ENCODE peak calls at places on chromosomes 12 and 14, in six cellular contexts. J is mesenchymal stem cell, K is IMR-90, S is neuronal stem cell, P is H9, X is H1. H is an unnamed sample.

GRCh38 chr14:84225243-84225642 is 1304.7 kb upstream of the FLRT2 start:
- DNase-seq in J (no peak), P (no peak), S (no peak), K (no peak), X (no peak), H (no peak)

GRCh38 chr12:32166510-32166909 is 59.9 kb downstream of the BICD1 start:
- DNase-seq in P (no peak), J (no peak), S (no peak), X (no peak), K (no peak), H (no peak)

GRCh38 chr12:121388421-121388981 is 11.4 kb upstream of the RNF34 start:
- DNase-seq in P (no peak), J (peak), X (no peak), K (peak), S (no peak), H (peak)

GRCh38 chr14:31781578-31781977 is 220.4 kb downstream of the NUBPL start:
- DNase-seq in P (no peak), K (no peak), J (no peak), X (no peak), S (peak), H (peak)

GRCh38 chr12:47725091-47725772 is at the start of gene ENDOU:
- DNase-seq in P (no peak), S (no peak), K (no peak), J (no peak), X (no peak), H (no peak)

GRCh38 chr12:93634416-93634815 is 42.8 kb upstream of the CRADD start:
- DNase-seq in J (no peak), X (no peak), K (peak), S (no peak), P (no peak), H (no peak)

GRCh38 chr14:100278702-100279101 is 27.5 kb downstream of the SLC25A29 start:
- DNase-seq in P (no peak), K (peak), J (peak), X (no peak), S (no peak), H (peak)

GRCh38 chr14:93936245-93936644 is 9.1 kb downstream of the FAM181A start:
- DNase-seq in J (no peak), P (peak), K (no peak), S (peak), X (no peak), H (peak)

GRCh38 chr12:14937689-14938088 is 648 bp downstream of the ERP27 start:
- DNase-seq in K (no peak), P (peak), X (no peak), J (no peak), S (no peak), H (peak)

GRCh38 chr12:56300644-56301464 is 724 bp upstream of the CS start:
- DNase-seq in S (no peak), P (no peak), J (no peak), X (no peak), K (no peak), H (peak)

GRCh38 chr12:86774841-86775386 is 518.7 kb upstream of the MGAT4C start:
- DNase-seq in K (peak), J (peak), P (no peak), X (no peak), S (no peak), H (no peak)

GRCh38 chr12:93857279-93857894 is 180.2 kb downstream of the CRADD start:
- DNase-seq in X (no peak), S (no peak), P (no peak), K (peak), J (peak), H (no peak)

GRCh38 chr14:69351385-69351784 is 46.7 kb downstream of the ERH start:
- DNase-seq in P (no peak), X (no peak), S (no peak), J (no peak), K (no peak), H (no peak)

GRCh38 chr14:85579957-85580356 is 50.0 kb downstream of the FLRT2 start:
- DNase-seq in X (no peak), J (no peak), P (no peak), K (no peak), S (no peak), H (no peak)

GRCh38 chr12:132084681-132085635 is 59.2 kb downstream of the DDX51 start:
- DNase-seq in P (peak), S (peak), K (peak), J (peak), X (no peak), H (peak)

GRCh38 chr12:112586148-112586783 is 167.5 kb downstream of the PTPN11 start:
- DNase-seq in P (no peak), S (no peak), K (no peak), J (no peak), X (no peak), H (no peak)

GRCh38 chr12:5745251-5745888 is 199.7 kb downstream of the ANO2 start:
- DNase-seq in S (peak), K (peak), P (peak), X (peak), J (peak), H (peak)

GRCh38 chr12:15928870-15929571 is 17.9 kb downstream of the DERA start:
- DNase-seq in X (no peak), S (no peak), K (no peak), P (no peak), J (no peak), H (no peak)

GRCh38 chr12:76374395-76375020 is 26.3 kb upstream of the BBS10 start:
- DNase-seq in P (no peak), X (no peak), S (no peak), K (peak), J (no peak), H (no peak)

GRCh38 chr12:46365951-46366379 is 6.6 kb downstream of the SLC38A2 start:
- DNase-seq in X (no peak), S (no peak), J (peak), P (no peak), K (no peak), H (no peak)

GRCh38 chr12:84058136-84058535 is 854.5 kb downstream of the SLC6A15 start:
- DNase-seq in J (no peak), P (no peak), K (no peak), X (no peak), S (no peak), H (peak)

GRCh38 chr14:74259513-74259912 is 20.3 kb downstream of the VSX2 start:
- DNase-seq in J (no peak), X (no peak), S (no peak), K (no peak), P (no peak), H (no peak)

GRCh38 chr14:24389266-24389855 is 9.4 kb upstream of the NYNRIN start:
- DNase-seq in K (peak), P (no peak), J (peak), X (no peak), S (no peak), H (peak)

GRCh38 chr12:15996948-15997347 is 85.8 kb downstream of the DERA start:
- DNase-seq in S (no peak), K (no peak), X (no peak), J (no peak), P (no peak), H (no peak)

GRCh38 chr14:84086714-84087113 is 1443.2 kb upstream of the FLRT2 start:
- DNase-seq in P (no peak), J (no peak), S (no peak), K (no peak), X (no peak), H (no peak)

GRCh38 chr12:132163911-132164288 is 19.6 kb downstream of the NOC4L start:
- DNase-seq in P (no peak), J (no peak), K (no peak), S (no peak), X (no peak), H (no peak)

GRCh38 chr14:20612403-20612802 is 21.2 kb upstream of the RNASE12 start:
- DNase-seq in P (no peak), X (no peak), J (no peak), K (no peak), S (no peak), H (no peak)

GRCh38 chr12:107368586-107368985 is 275.2 kb upstream of the CRY1 start:
- DNase-seq in P (no peak), X (no peak), J (no peak), S (no peak), K (no peak), H (no peak)

GRCh38 chr12:130563322-130563721 is 152.8 kb downstream of the RIMBP2 start:
- DNase-seq in X (no peak), K (no peak), P (no peak), S (no peak), J (no peak), H (no peak)
- H2BK15ac ChIP-seq in X (no peak), K (no peak), P (no peak), S (no peak), J (no peak), H (no peak)

GRCh38 chr12:7212678-7213077 is 23.2 kb downstream of the PEX5 start:
- DNase-seq in P (no peak), K (no peak), S (no peak), X (no peak), J (no peak), H (no peak)

GRCh38 chr12:7221486-7221885 is 32.0 kb downstream of the PEX5 start:
- DNase-seq in S (no peak), J (peak), K (peak), P (no peak), X (no peak), H (no peak)

GRCh38 chr12:7219599-7220243 is 30.2 kb downstream of the PEX5 start:
- DNase-seq in P (peak), J (peak), X (peak), S (peak), K (peak), H (peak)

GRCh38 chr12:7217475-7218069 is 28.1 kb downstream of the PEX5 start:
- DNase-seq in P (no peak), J (no peak), X (no peak), S (no peak), K (no peak), H (no peak)
- H3K23ac ChIP-seq in P (no peak), J (no peak), X (no peak), S (peak), K (no peak), H (no peak)

GRCh38 chr14:90614696-90615260 is 201.5 kb downstream of the TTC7B start:
- DNase-seq in X (no peak), P (no peak), S (no peak), J (no peak), K (no peak), H (no peak)
- H2BK15ac ChIP-seq in X (no peak), P (no peak), S (no peak), J (no peak), K (no peak), H (no peak)

GRCh38 chr14:55835985-55836384 is 256.0 kb downstream of the KTN1 start:
- DNase-seq in K (no peak), S (no peak), J (no peak), X (no peak), P (no peak), H (no peak)
- H3K23ac ChIP-seq in K (no peak), S (no peak), J (no peak), X (no peak), P (no peak), H (no peak)

GRCh38 chr14:51990488-51990887 is 1.1 kb downstream of the RTRAF start:
- DNase-seq in S (no peak), P (no peak), K (no peak), X (no peak), J (no peak), H (no peak)
- H2BK15ac ChIP-seq in S (no peak), P (no peak), K (no peak), X (no peak), J (no peak), H (no peak)